ENCODE peak calls at places on chromosomes 4 and X, in eight cellular contexts. One of them, this sample, is unnamed.

GRCh38 chr4:72205831-72206230 is 174.0 kb downstream of the NPFFR2 start:
- DNase-seq in transverse colon: no peak
- DNase-seq in uterus: no peak
- DNase-seq in body of pancreas: no peak
- DNase-seq in tibial nerve: no peak
- DNase-seq in A549: no peak
- DNase-seq in stomach: no peak
- DNase-seq in breast epithelium: no peak
- DNase-seq in this sample: no peak

GRCh38 chr4:4334798-4335520 is 44.9 kb downstream of the ZBTB49 start:
- DNase-seq in tibial nerve: no peak
- DNase-seq in A549: peak
- DNase-seq in stomach: peak
- DNase-seq in breast epithelium: peak
- DNase-seq in uterus: peak
- DNase-seq in transverse colon: peak
- DNase-seq in body of pancreas: peak
- DNase-seq in this sample: peak

GRCh38 chr4:47045261-47045660 is 13.9 kb downstream of the GABRB1 start:
- DNase-seq in uterus: no peak
- DNase-seq in breast epithelium: no peak
- DNase-seq in body of pancreas: no peak
- DNase-seq in stomach: no peak
- DNase-seq in transverse colon: no peak
- DNase-seq in tibial nerve: no peak
- DNase-seq in A549: no peak
- DNase-seq in this sample: no peak

GRCh38 chr4:8580321-8581093 is at the start of gene GPR78:
- DNase-seq in transverse colon: peak
- DNase-seq in breast epithelium: no peak
- DNase-seq in uterus: peak
- DNase-seq in stomach: peak
- DNase-seq in body of pancreas: peak
- DNase-seq in A549: peak
- DNase-seq in tibial nerve: no peak
- DNase-seq in this sample: no peak

GRCh38 chrX:82666355-82666754 is 841.7 kb upstream of the POU3F4 start:
- DNase-seq in tibial nerve: no peak
- DNase-seq in body of pancreas: no peak
- DNase-seq in uterus: no peak
- DNase-seq in A549: peak
- DNase-seq in transverse colon: no peak
- DNase-seq in breast epithelium: no peak
- DNase-seq in stomach: no peak
- DNase-seq in this sample: no peak

GRCh38 chr4:167021545-167022155 is 212.6 kb downstream of the SPOCK3 start:
- DNase-seq in transverse colon: peak
- DNase-seq in A549: peak
- DNase-seq in body of pancreas: peak
- DNase-seq in stomach: peak
- DNase-seq in uterus: peak
- DNase-seq in tibial nerve: peak
- DNase-seq in breast epithelium: peak
- DNase-seq in this sample: peak

GRCh38 chr4:17580969-17581368 is 4.0 kb downstream of the LAP3 start:
- DNase-seq in transverse colon: no peak
- DNase-seq in tibial nerve: no peak
- DNase-seq in breast epithelium: no peak
- DNase-seq in body of pancreas: no peak
- DNase-seq in stomach: no peak
- DNase-seq in A549: no peak
- DNase-seq in uterus: no peak
- DNase-seq in this sample: no peak

GRCh38 chrX:149830192-149830873 is 48.6 kb downstream of the MAGEA9 start:
- DNase-seq in A549: no peak
- DNase-seq in uterus: no peak
- DNase-seq in tibial nerve: no peak
- DNase-seq in body of pancreas: no peak
- DNase-seq in breast epithelium: no peak
- DNase-seq in transverse colon: no peak
- DNase-seq in stomach: no peak
- DNase-seq in this sample: no peak

GRCh38 chr4:184310171-184310567 is 92.5 kb upstream of the ENPP6 start:
- DNase-seq in stomach: no peak
- DNase-seq in A549: peak
- DNase-seq in transverse colon: peak
- DNase-seq in tibial nerve: no peak
- DNase-seq in body of pancreas: peak
- DNase-seq in uterus: no peak
- DNase-seq in breast epithelium: no peak
- DNase-seq in this sample: no peak

GRCh38 chrX:66163849-66164401 is at the start of gene HEPH:
- DNase-seq in breast epithelium: no peak
- DNase-seq in tibial nerve: no peak
- DNase-seq in stomach: no peak
- DNase-seq in body of pancreas: no peak
- DNase-seq in A549: no peak
- DNase-seq in transverse colon: peak
- DNase-seq in uterus: peak
- DNase-seq in this sample: no peak

GRCh38 chrX:16089086-16089485 is 34.3 kb upstream of the GRPR start:
- DNase-seq in uterus: no peak
- DNase-seq in body of pancreas: no peak
- DNase-seq in tibial nerve: no peak
- DNase-seq in stomach: no peak
- DNase-seq in transverse colon: no peak
- DNase-seq in A549: no peak
- DNase-seq in breast epithelium: no peak
- DNase-seq in this sample: no peak

GRCh38 chrX:8748855-8749254 is 16.9 kb upstream of the ANOS1 start:
- DNase-seq in uterus: no peak
- DNase-seq in stomach: no peak
- DNase-seq in body of pancreas: no peak
- DNase-seq in transverse colon: no peak
- DNase-seq in breast epithelium: no peak
- DNase-seq in A549: peak
- DNase-seq in tibial nerve: no peak
- DNase-seq in this sample: no peak

DNA sequence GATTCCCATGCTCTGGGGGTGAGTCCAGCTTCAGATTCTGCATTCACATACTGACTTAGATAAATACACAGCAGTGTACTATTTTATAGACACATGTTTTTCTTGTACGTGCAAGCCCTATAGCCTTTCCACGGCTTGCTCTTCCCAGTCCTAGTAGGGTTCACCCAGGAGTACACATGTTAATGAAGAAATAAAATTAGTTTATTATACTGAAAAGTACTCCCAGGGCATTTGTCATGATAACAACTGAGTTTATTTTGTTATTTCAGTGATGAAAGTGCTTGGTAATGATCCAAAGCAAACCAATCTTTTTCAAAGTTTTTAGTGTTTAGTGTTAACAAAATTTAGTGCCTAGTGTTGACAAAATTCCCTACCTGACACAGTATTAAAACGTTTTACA is 21.3 kb downstream of the MAPK10 start:
- DNase-seq in transverse colon: no peak
- DNase-seq in A549: no peak
- DNase-seq in body of pancreas: no peak
- DNase-seq in uterus: no peak
- DNase-seq in tibial nerve: no peak
- DNase-seq in breast epithelium: no peak
- DNase-seq in stomach: no peak
- DNase-seq in this sample: no peak
- TF ChIP-seq POLR2A in transverse colon: no peak
- TF ChIP-seq POLR2A in A549: no peak
- TF ChIP-seq POLR2A in body of pancreas: no peak
- TF ChIP-seq POLR2A in uterus: no peak
- TF ChIP-seq POLR2A in tibial nerve: no peak
- TF ChIP-seq POLR2A in breast epithelium: no peak
- TF ChIP-seq POLR2A in stomach: no peak
- TF ChIP-seq POLR2A in this sample: no peak

DNA sequence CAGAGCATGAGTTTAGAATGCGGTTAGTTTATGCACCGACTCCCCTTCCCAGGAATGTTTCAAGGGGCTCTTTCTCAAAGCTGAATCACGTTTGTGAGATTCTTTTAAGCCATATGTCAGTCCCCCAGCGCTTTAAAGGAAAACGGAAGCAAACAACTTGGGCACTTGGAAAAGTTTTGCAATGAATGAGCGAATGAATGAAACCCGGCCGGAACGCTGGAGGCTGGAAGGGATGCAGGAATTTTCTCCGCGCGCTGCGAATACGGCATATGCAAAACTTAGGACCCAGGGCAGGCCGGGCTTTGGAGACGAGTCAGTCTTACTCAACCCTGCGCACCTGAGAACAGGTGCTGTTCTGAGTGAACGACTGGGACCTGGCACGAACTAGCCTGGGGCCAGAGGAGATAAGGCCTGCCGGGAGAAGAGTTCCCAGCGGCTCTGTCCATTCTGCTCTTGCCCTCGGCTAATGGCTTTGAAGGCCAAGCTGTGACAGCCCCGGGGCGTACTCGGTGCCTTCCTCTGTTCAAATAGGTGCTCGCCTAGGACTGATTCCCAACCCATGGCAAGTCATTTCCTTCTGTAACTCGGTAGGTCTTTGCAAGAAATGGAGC is 763 bp upstream of the NRK start:
- DNase-seq in transverse colon: peak
- DNase-seq in tibial nerve: no peak
- DNase-seq in breast epithelium: no peak
- DNase-seq in A549: no peak
- DNase-seq in stomach: no peak
- DNase-seq in uterus: no peak
- DNase-seq in body of pancreas: peak
- DNase-seq in this sample: peak
- H3K4me3 ChIP-seq in transverse colon: peak
- H3K4me3 ChIP-seq in tibial nerve: no peak
- H3K4me3 ChIP-seq in breast epithelium: peak
- H3K4me3 ChIP-seq in A549: no peak
- H3K4me3 ChIP-seq in stomach: peak
- H3K4me3 ChIP-seq in uterus: peak
- H3K4me3 ChIP-seq in body of pancreas: no peak
- H3K4me3 ChIP-seq in this sample: no peak

GRCh38 chr4:40281099-40281498 is 54.0 kb upstream of the CHRNA9 start:
- DNase-seq in tibial nerve: no peak
- DNase-seq in transverse colon: no peak
- DNase-seq in uterus: no peak
- DNase-seq in stomach: no peak
- DNase-seq in breast epithelium: no peak
- DNase-seq in A549: no peak
- DNase-seq in body of pancreas: no peak
- DNase-seq in this sample: no peak

GRCh38 chr4:40280586-40280985 is 54.5 kb upstream of the CHRNA9 start:
- DNase-seq in transverse colon: no peak
- DNase-seq in stomach: no peak
- DNase-seq in tibial nerve: no peak
- DNase-seq in uterus: no peak
- DNase-seq in body of pancreas: no peak
- DNase-seq in A549: no peak
- DNase-seq in breast epithelium: no peak
- DNase-seq in this sample: no peak

GRCh38 chr4:40281913-40282312 is 53.2 kb upstream of the CHRNA9 start:
- DNase-seq in transverse colon: no peak
- DNase-seq in A549: no peak
- DNase-seq in body of pancreas: no peak
- DNase-seq in uterus: no peak
- DNase-seq in breast epithelium: no peak
- DNase-seq in stomach: no peak
- DNase-seq in tibial nerve: no peak
- DNase-seq in this sample: no peak

GRCh38 chr4:40283413-40283812 is 51.7 kb upstream of the CHRNA9 start:
- DNase-seq in tibial nerve: no peak
- DNase-seq in breast epithelium: no peak
- DNase-seq in transverse colon: no peak
- DNase-seq in stomach: no peak
- DNase-seq in uterus: no peak
- DNase-seq in A549: no peak
- DNase-seq in body of pancreas: no peak
- DNase-seq in this sample: no peak

GRCh38 chr4:40283968-40284367 is 51.2 kb upstream of the CHRNA9 start:
- DNase-seq in A549: peak
- DNase-seq in transverse colon: no peak
- DNase-seq in tibial nerve: no peak
- DNase-seq in stomach: no peak
- DNase-seq in uterus: no peak
- DNase-seq in breast epithelium: no peak
- DNase-seq in body of pancreas: no peak
- DNase-seq in this sample: no peak
- TF ChIP-seq CTCF in A549: no peak
- TF ChIP-seq CTCF in transverse colon: no peak
- TF ChIP-seq CTCF in tibial nerve: no peak
- TF ChIP-seq CTCF in stomach: no peak
- TF ChIP-seq CTCF in uterus: no peak
- TF ChIP-seq CTCF in breast epithelium: no peak
- TF ChIP-seq CTCF in body of pancreas: no peak
- TF ChIP-seq CTCF in this sample: no peak

GRCh38 chrX:13732246-13733067 is 2.0 kb downstream of the TRAPPC2 start:
- DNase-seq in uterus: no peak
- DNase-seq in transverse colon: no peak
- DNase-seq in A549: no peak
- DNase-seq in tibial nerve: no peak
- DNase-seq in body of pancreas: no peak
- DNase-seq in stomach: no peak
- DNase-seq in breast epithelium: no peak
- DNase-seq in this sample: no peak

GRCh38 chrX:13733506-13733905 is 914 bp downstream of the TRAPPC2 start:
- DNase-seq in A549: no peak
- DNase-seq in uterus: no peak
- DNase-seq in body of pancreas: no peak
- DNase-seq in breast epithelium: no peak
- DNase-seq in stomach: no peak
- DNase-seq in tibial nerve: no peak
- DNase-seq in transverse colon: no peak
- DNase-seq in this sample: no peak

DNA sequence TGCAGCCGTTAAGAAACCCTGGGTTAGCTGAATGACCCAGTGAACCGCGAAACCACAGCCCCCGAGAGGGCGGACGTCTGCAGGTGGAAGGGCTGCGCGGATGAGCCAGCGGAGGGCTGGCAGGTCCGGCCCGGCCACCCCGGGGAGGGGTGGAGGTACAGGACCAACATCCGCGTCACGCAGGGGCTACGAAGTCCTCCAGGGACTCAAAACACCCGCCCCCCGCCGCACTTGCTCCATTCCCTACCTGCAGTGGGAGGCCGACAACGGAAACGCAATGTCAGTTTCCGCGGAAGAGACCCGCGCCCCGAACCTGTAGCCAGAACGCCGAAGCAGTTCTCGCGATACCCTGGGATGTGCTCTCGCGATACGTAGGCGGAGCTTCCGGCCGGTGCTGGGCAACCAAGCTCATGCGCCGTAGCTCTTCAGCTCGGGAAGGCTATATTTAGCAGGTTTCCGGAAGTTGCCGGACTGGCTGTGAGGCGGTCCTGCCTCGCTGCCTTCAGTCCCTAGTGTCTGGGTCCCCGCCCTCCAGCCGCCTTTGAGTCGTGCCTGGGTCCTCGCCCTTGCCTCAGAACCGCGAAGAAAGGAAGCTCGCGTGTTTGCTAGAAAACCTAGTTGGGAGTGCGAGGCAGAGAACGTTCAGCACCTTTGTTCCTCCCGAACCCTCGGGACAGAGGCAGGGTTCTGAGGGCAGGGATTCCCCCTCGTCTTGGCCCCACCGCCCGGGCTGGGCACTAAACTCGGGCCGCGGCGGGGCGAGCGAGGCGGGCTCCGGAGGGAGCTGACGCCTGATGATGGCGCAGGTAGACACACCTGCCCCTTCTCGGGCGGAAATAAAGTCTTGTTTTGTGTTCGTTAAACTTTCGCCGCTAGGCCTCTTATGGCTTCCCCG is at the start of the genes OFD1 and TRAPPC2:
- DNase-seq in stomach: peak
- DNase-seq in tibial nerve: peak
- DNase-seq in transverse colon: peak
- DNase-seq in A549: peak
- DNase-seq in breast epithelium: peak
- DNase-seq in uterus: peak
- DNase-seq in body of pancreas: peak
- DNase-seq in this sample: peak
- TF ChIP-seq POLR2A in stomach: peak
- TF ChIP-seq POLR2A in tibial nerve: peak
- TF ChIP-seq POLR2A in transverse colon: peak
- TF ChIP-seq POLR2A in A549: peak
- TF ChIP-seq POLR2A in breast epithelium: peak
- TF ChIP-seq POLR2A in uterus: peak
- TF ChIP-seq POLR2A in body of pancreas: peak
- TF ChIP-seq POLR2A in this sample: peak